ENCODE peak calls at places on chromosome 3, in ten cellular contexts. G, L, E, Z, R, K, M, F, U and V are unnamed samples.

GRCh38 chr3:150760431-150761200 is 2.4 kb downstream of the SIAH2 start:
- DNase-seq in G (no peak), L (no peak), E (no peak), Z (no peak), R (no peak), K (no peak), M (no peak), F (no peak), U (no peak), V (no peak)

GRCh38 chr3:194296832-194297666 is 54.1 kb downstream of the CPN2 start:
- DNase-seq in G (peak; percentile 88), L (peak; percentile 94), E (peak; percentile 68), Z (no peak), R (no peak), K (no peak), M (no peak), F (no peak), U (no peak), V (no peak)

GRCh38 chr3:116265976-116266584 is 179.2 kb downstream of the LSAMP start:
- DNase-seq in G (no peak), L (no peak), E (no peak), Z (no peak), R (no peak), K (no peak), M (no peak), F (no peak), U (no peak), V (no peak)

GRCh38 chr3:41711656-41712055 is 250.2 kb downstream of the ULK4 start:
- DNase-seq in G (no peak), L (no peak), E (no peak), Z (no peak), R (peak; percentile 77), K (peak; percentile 42), M (no peak), F (no peak), U (no peak), V (no peak)

GRCh38 chr3:135966349-135966695 is 794 bp downstream of the PPP2R3A start:
- DNase-seq in G (no peak), L (no peak), E (no peak), Z (no peak), R (peak; percentile 25), K (no peak), M (no peak), F (no peak), U (no peak), V (no peak)

GRCh38 chr3:146033950-146034349 is 127.0 kb downstream of the PLOD2 start:
- DNase-seq in G (no peak), L (no peak), E (no peak), Z (no peak), R (no peak), K (no peak), M (no peak), F (no peak), U (no peak), V (no peak)

GRCh38 chr3:196007744-196008143 is 74.1 kb downstream of the TFRC start:
- DNase-seq in G (no peak), L (no peak), E (peak; percentile 24), Z (no peak), R (no peak), K (no peak), M (no peak), F (no peak), U (no peak), V (no peak)

GRCh38 chr3:138600341-138600740 is 6.3 kb upstream of the CEP70 start:
- DNase-seq in G (no peak), L (no peak), E (no peak), Z (no peak), R (no peak), K (no peak), M (no peak), F (no peak), U (no peak), V (no peak)

GRCh38 chr3:138125548-138126221 is 6.5 kb downstream of the A4GNT start:
- DNase-seq in G (no peak), L (no peak), E (no peak), Z (no peak), R (peak; percentile 34), K (peak; percentile 66), M (no peak), F (no peak), U (no peak), V (no peak)

GRCh38 chr3:124246949-124247348 is 255.0 kb upstream of the ROPN1 start:
- DNase-seq in G (no peak), L (no peak), E (no peak), Z (no peak), R (peak; percentile 52), K (peak; percentile 25), M (no peak), F (no peak), U (no peak), V (no peak)

GRCh38 chr3:141275973-141276372 is 44.3 kb downstream of the PXYLP1 start:
- DNase-seq in G (no peak), L (no peak), E (no peak), Z (no peak), R (peak; percentile 75), K (peak; percentile 72), M (no peak), F (no peak), U (no peak), V (no peak)

GRCh38 chr3:46228259-46229222 is 13.7 kb upstream of the CCR3 start:
- DNase-seq in G (no peak), L (no peak), E (peak; percentile 77), Z (no peak), R (peak; percentile 64), K (peak; percentile 44), M (no peak), F (peak; percentile 67), U (no peak), V (no peak)

GRCh38 chr3:15798533-15799245 is 910 bp upstream of the ANKRD28 start:
- DNase-seq in G (no peak), L (no peak), E (no peak), Z (no peak), R (no peak), K (no peak), M (no peak), F (no peak), U (no peak), V (no peak)

GRCh38 chr3:15796771-15797599 is 794 bp downstream of the ANKRD28 start:
- DNase-seq in G (no peak), L (peak; percentile 62), E (no peak), Z (no peak), R (peak; percentile 86), K (peak; percentile 77), M (no peak), F (no peak), U (no peak), V (no peak)

GRCh38 chr3:15796331-15796730 is 1.4 kb downstream of the ANKRD28 start:
- DNase-seq in G (no peak), L (no peak), E (no peak), Z (no peak), R (peak; percentile 36), K (no peak), M (no peak), F (no peak), U (no peak), V (no peak)

GRCh38 chr3:15795563-15796308 is 2.0 kb downstream of the ANKRD28 start:
- DNase-seq in G (no peak), L (no peak), E (no peak), Z (no peak), R (peak; percentile 81), K (peak; percentile 68), M (no peak), F (no peak), U (no peak), V (no peak)

GRCh38 chr3:15797600-15798303 is at the start of gene ANKRD28:
- DNase-seq in G (no peak), L (peak; percentile 50), E (no peak), Z (no peak), R (peak; percentile 98), K (peak; percentile 98), M (peak; percentile 94), F (no peak), U (peak; percentile 82), V (peak; percentile 77)
- TF ChIP-seq CTCF in G (no peak), L (peak; percentile 61), E (no peak), Z (no peak), R (peak; percentile 25), K (peak; percentile 19), M (peak; percentile 35), F (peak; percentile 29), U (peak; percentile 31), V (peak; percentile 24)

DNA sequence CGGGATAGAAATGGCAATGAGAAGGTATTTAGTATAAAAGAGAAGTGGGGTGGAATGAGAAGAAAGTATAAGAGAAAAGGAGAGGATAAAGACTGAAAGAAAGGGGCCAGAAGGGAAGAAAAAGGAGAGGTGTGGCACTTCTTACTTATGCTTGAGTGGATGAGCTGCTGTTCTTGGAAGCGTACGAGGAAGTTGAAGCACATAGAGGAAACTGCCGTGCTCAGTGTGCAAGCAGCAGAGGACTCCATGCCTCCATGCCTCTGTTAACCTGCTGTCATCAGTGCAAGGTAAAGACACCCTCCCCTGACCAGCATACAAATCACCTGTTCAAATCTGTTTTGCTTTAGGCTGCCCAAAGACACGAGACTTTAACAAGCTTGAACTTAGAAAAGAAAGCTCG is 6.5 kb downstream of the WDR5B start:
- DNase-seq in G (no peak), L (no peak), E (no peak), Z (no peak), R (no peak), K (no peak), M (no peak), F (no peak), U (no peak), V (no peak)
- H3K4me3 ChIP-seq in G (no peak overlapping the region), L (no peak overlapping the region), E (no peak overlapping the region), Z (no peak overlapping the region), R (no peak overlapping the region), K (no peak overlapping the region), M (no peak overlapping the region), F (no peak overlapping the region), U (no peak overlapping the region), V (no peak overlapping the region)

DNA sequence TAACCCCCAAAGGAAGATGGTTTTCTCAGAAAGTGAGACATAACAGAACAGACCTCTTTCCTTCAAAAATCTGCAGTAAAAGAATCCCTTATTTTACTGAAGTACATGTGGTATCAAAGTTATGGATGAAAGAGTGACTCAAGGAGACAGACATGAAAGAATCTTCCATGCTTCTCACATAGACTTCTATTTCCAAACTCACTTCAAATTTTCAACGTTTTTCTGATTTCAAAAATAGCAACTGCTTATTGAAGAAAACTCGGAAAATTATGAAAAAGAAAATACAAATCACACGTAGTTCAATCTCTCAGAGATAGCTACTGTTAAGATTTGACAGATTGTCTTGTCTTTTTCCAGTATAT is 39.8 kb upstream of the TRA2B start:
- DNase-seq in G (no peak), L (no peak), E (no peak), Z (no peak), R (no peak), K (no peak), M (no peak), F (no peak), U (no peak), V (no peak)
- TF ChIP-seq CTCF in G (no peak), L (peak; percentile 8), E (no peak), Z (no peak), R (no peak), K (no peak), M (no peak), F (no peak), U (no peak), V (no peak)

DNA sequence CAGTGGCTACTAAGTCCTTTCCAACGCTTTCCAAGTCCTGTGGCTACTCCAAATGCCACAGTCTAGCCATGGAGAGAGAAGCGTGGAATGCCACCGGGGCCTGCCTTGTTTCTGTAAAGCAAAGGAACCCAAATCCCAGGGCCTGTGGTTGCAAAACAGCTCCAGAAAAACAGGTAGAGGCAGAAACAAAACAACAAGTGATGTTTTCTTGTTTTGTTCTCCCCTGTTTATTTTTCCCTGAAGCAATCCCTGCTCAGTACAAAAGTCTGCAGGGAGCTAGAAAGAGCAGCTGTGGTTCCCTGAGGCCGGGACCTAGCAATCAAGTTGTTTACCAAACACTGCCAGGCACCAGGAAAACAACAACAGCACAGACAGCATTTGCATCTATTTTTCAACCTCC is 85.5 kb downstream of the FOXP1 start:
- DNase-seq in G (no peak), L (peak; percentile 83), E (no peak), Z (no peak), R (no peak), K (no peak), M (no peak), F (no peak), U (no peak), V (no peak)
- H3K4me3 ChIP-seq in G (peak overlapping the region; percentile 3), L (peak overlapping the region; percentile 47), E (no peak overlapping the region), Z (no peak overlapping the region), R (no peak overlapping the region), K (no peak overlapping the region), M (no peak overlapping the region), F (no peak overlapping the region), U (no peak overlapping the region), V (no peak overlapping the region)